ENCODE peak calls at places on chromosome 13, in six cellular contexts. One of them, this sample, is unnamed.
A peak's percentile ranks its signal among the peaks of the same experiment; 100 is the strongest.

GRCh38 chr13:20195846-20196245 is 3.1 kb upstream of the GJB2 start:
- DNase-seq in heart left ventricle: no peak
- DNase-seq in fibroblast of lung: no peak
- DNase-seq in GM13976: no peak
- DNase-seq in type B pancreatic cell: no peak
- DNase-seq in OCI-LY7: no peak
- DNase-seq in this sample: no peak

GRCh38 chr13:72437458-72437857 is 290.0 kb downstream of the MZT1 start:
- DNase-seq in heart left ventricle: no peak
- DNase-seq in fibroblast of lung: peak; percentile 31
- DNase-seq in GM13976: no peak
- DNase-seq in type B pancreatic cell: no peak
- DNase-seq in OCI-LY7: no peak
- DNase-seq in this sample: no peak

GRCh38 chr13:39048806-39049205 is 10.6 kb downstream of the NHLRC3 start:
- DNase-seq in heart left ventricle: no peak
- DNase-seq in fibroblast of lung: no peak
- DNase-seq in GM13976: no peak
- DNase-seq in type B pancreatic cell: no peak
- DNase-seq in OCI-LY7: no peak
- DNase-seq in this sample: no peak

GRCh38 chr13:114071991-114072390 is 60.4 kb downstream of the RASA3 start:
- DNase-seq in heart left ventricle: peak; percentile 10
- DNase-seq in fibroblast of lung: peak; percentile 20
- DNase-seq in GM13976: no peak
- DNase-seq in type B pancreatic cell: no peak
- DNase-seq in OCI-LY7: no peak
- DNase-seq in this sample: no peak

GRCh38 chr13:99404005-99404755 is 97.0 kb upstream of the GPR183 start:
- DNase-seq in heart left ventricle: no peak
- DNase-seq in fibroblast of lung: no peak
- DNase-seq in GM13976: no peak
- DNase-seq in type B pancreatic cell: no peak
- DNase-seq in OCI-LY7: no peak
- DNase-seq in this sample: no peak

GRCh38 chr13:30159446-30159839 is 147.9 kb downstream of the KATNAL1 start:
- DNase-seq in heart left ventricle: no peak
- DNase-seq in fibroblast of lung: peak; percentile 26
- DNase-seq in GM13976: peak; percentile 52
- DNase-seq in type B pancreatic cell: no peak
- DNase-seq in OCI-LY7: no peak
- DNase-seq in this sample: peak; percentile 81

GRCh38 chr13:31431722-31432137 is 232.0 kb downstream of the B3GLCT start:
- DNase-seq in heart left ventricle: peak; percentile 38
- DNase-seq in fibroblast of lung: peak; percentile 47
- DNase-seq in GM13976: peak; percentile 23
- DNase-seq in type B pancreatic cell: no peak
- DNase-seq in OCI-LY7: peak; percentile 56
- DNase-seq in this sample: peak; percentile 68

GRCh38 chr13:51125495-51126226 is 14.6 kb upstream of the C13orf42 start:
- DNase-seq in heart left ventricle: peak; percentile 35
- DNase-seq in fibroblast of lung: peak; percentile 56
- DNase-seq in GM13976: peak; percentile 57
- DNase-seq in type B pancreatic cell: no peak
- DNase-seq in OCI-LY7: peak; percentile 76
- DNase-seq in this sample: peak; percentile 67

GRCh38 chr13:76976488-76976887 is 15.4 kb upstream of the CLN5 start:
- DNase-seq in heart left ventricle: no peak
- DNase-seq in fibroblast of lung: no peak
- DNase-seq in GM13976: no peak
- DNase-seq in type B pancreatic cell: no peak
- DNase-seq in OCI-LY7: no peak
- DNase-seq in this sample: no peak

GRCh38 chr13:90302113-90302512 is 1045.4 kb upstream of the MIR17HG start:
- DNase-seq in heart left ventricle: no peak
- DNase-seq in fibroblast of lung: peak; percentile 73
- DNase-seq in GM13976: no peak
- DNase-seq in type B pancreatic cell: no peak
- DNase-seq in OCI-LY7: no peak
- DNase-seq in this sample: no peak

GRCh38 chr13:44967656-44968451 is 21.4 kb downstream of the NUFIP1 start:
- DNase-seq in heart left ventricle: no peak
- DNase-seq in fibroblast of lung: peak; percentile 57
- DNase-seq in GM13976: no peak
- DNase-seq in type B pancreatic cell: no peak
- DNase-seq in OCI-LY7: no peak
- DNase-seq in this sample: no peak

GRCh38 chr13:55244991-55245644 is 1895.6 kb upstream of the PRR20A start:
- DNase-seq in heart left ventricle: no peak
- DNase-seq in fibroblast of lung: peak; percentile 9
- DNase-seq in GM13976: no peak
- DNase-seq in type B pancreatic cell: no peak
- DNase-seq in OCI-LY7: no peak
- DNase-seq in this sample: no peak
- TF ChIP-seq CTCF in heart left ventricle: no peak
- TF ChIP-seq CTCF in fibroblast of lung: no peak
- TF ChIP-seq CTCF in GM13976: no peak
- TF ChIP-seq CTCF in type B pancreatic cell: peak; percentile 72
- TF ChIP-seq CTCF in OCI-LY7: peak; percentile 36
- TF ChIP-seq CTCF in this sample: no peak

DNA sequence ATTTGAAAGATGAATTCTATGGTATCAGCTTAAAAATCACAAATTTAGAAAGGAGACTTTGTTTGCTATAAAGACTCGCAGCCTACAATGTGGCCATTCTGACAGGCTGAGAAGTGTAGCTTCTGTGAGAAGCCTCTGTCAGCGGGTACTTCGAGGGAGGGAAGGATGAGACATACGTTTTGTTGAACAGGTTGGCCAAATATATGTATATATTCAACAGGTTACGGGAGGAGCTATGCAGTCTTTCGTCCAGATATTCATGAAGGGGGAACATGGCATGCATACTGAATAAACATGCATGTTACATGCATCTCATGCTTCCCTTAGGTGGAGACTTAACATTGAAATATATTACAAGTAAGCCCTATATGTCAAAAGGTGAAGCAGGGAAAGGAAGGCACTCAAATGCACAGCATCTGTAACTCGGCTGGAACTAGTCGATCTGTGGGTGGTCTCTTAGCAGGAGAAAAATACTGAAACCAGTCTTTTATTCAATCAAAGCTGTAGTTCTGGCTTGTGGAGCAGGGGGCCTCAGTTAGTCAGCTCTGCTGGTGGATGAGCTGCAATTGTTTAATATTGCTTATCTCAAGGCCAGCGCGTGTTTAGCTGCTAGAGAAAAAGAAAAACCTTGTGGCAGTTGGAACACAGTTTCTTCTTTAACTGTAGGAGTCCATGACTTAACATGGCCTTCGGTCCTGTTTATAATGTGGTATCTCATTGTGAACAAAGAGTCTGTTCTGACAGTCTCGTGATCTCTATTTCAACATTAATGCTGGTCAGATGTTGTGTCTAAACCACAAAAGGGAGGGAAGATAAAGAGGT is 94.3 kb downstream of the FAM216B start:
- DNase-seq in heart left ventricle: no peak
- DNase-seq in fibroblast of lung: peak; percentile 69
- DNase-seq in GM13976: no peak
- DNase-seq in type B pancreatic cell: no peak
- DNase-seq in OCI-LY7: no peak
- DNase-seq in this sample: no peak
- TF ChIP-seq CTCF in heart left ventricle: peak; percentile 6
- TF ChIP-seq CTCF in fibroblast of lung: peak; percentile 36
- TF ChIP-seq CTCF in GM13976: no peak
- TF ChIP-seq CTCF in type B pancreatic cell: peak; percentile 61
- TF ChIP-seq CTCF in OCI-LY7: peak; percentile 20
- TF ChIP-seq CTCF in this sample: no peak

GRCh38 chr13:27869436-27870090 is 50.2 kb upstream of the PDX1 start:
- DNase-seq in heart left ventricle: no peak
- DNase-seq in fibroblast of lung: no peak
- DNase-seq in GM13976: no peak
- DNase-seq in type B pancreatic cell: no peak
- DNase-seq in OCI-LY7: no peak
- DNase-seq in this sample: no peak
- TF ChIP-seq CTCF in heart left ventricle: no peak
- TF ChIP-seq CTCF in fibroblast of lung: no peak
- TF ChIP-seq CTCF in GM13976: no peak
- TF ChIP-seq CTCF in type B pancreatic cell: peak; percentile 37
- TF ChIP-seq CTCF in OCI-LY7: peak; percentile 47
- TF ChIP-seq CTCF in this sample: peak; percentile 51

GRCh38 chr13:22740264-22740663 is 440.5 kb upstream of the SGCG start:
- DNase-seq in heart left ventricle: no peak
- DNase-seq in fibroblast of lung: peak; percentile 30
- DNase-seq in GM13976: no peak
- DNase-seq in type B pancreatic cell: no peak
- DNase-seq in OCI-LY7: no peak
- DNase-seq in this sample: peak; percentile 17
- TF ChIP-seq CTCF in heart left ventricle: no peak
- TF ChIP-seq CTCF in fibroblast of lung: no peak
- TF ChIP-seq CTCF in GM13976: no peak
- TF ChIP-seq CTCF in type B pancreatic cell: peak; percentile 62
- TF ChIP-seq CTCF in OCI-LY7: peak; percentile 55
- TF ChIP-seq CTCF in this sample: no peak

GRCh38 chr13:65719831-65720230 is 1510.3 kb downstream of the PCDH9 start:
- DNase-seq in heart left ventricle: no peak
- DNase-seq in fibroblast of lung: no peak
- DNase-seq in GM13976: no peak
- DNase-seq in type B pancreatic cell: no peak
- DNase-seq in OCI-LY7: no peak
- DNase-seq in this sample: no peak
- TF ChIP-seq CTCF in heart left ventricle: no peak
- TF ChIP-seq CTCF in fibroblast of lung: no peak
- TF ChIP-seq CTCF in GM13976: no peak
- TF ChIP-seq CTCF in type B pancreatic cell: no peak
- TF ChIP-seq CTCF in OCI-LY7: no peak
- TF ChIP-seq CTCF in this sample: no peak

DNA sequence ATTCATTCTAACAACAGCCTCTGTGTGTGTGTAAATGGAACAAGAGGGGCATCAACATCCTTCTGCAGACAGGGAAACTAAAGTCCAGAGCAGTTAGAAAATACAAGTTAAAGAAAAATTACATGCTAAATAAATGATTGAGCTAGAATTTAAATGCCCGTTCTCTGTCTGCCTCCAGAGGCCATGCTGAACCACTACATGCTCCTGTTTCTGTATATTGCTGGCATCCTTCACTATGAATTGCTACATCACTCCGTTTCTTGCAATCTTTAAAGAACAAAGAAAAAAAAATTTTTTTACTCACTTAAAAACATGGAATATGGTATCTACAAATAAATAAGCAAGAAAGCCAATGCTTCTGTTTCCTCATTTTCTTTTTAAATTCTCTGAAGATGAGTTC is 47.9 kb downstream of the DCT start:
- DNase-seq in heart left ventricle: no peak
- DNase-seq in fibroblast of lung: peak; percentile 76
- DNase-seq in GM13976: no peak
- DNase-seq in type B pancreatic cell: no peak
- DNase-seq in OCI-LY7: no peak
- DNase-seq in this sample: no peak
- TF ChIP-seq CTCF in heart left ventricle: no peak
- TF ChIP-seq CTCF in fibroblast of lung: peak; percentile 23
- TF ChIP-seq CTCF in GM13976: no peak
- TF ChIP-seq CTCF in type B pancreatic cell: peak; percentile 42
- TF ChIP-seq CTCF in OCI-LY7: no peak
- TF ChIP-seq CTCF in this sample: no peak

GRCh38 chr13:100987993-100988392 is 313.4 kb upstream of the TMTC4 start:
- DNase-seq in heart left ventricle: no peak
- DNase-seq in fibroblast of lung: no peak
- DNase-seq in GM13976: no peak
- DNase-seq in type B pancreatic cell: no peak
- DNase-seq in OCI-LY7: no peak
- DNase-seq in this sample: no peak
- TF ChIP-seq CTCF in heart left ventricle: no peak
- TF ChIP-seq CTCF in fibroblast of lung: peak; percentile 50
- TF ChIP-seq CTCF in GM13976: no peak
- TF ChIP-seq CTCF in type B pancreatic cell: no peak
- TF ChIP-seq CTCF in OCI-LY7: no peak
- TF ChIP-seq CTCF in this sample: no peak

This sample was measured in activated CD8-positive, alpha-beta T cell treated with anti-CD3 and anti-CD28 coated beads for 36 hours.